ENCODE peak calls at places on chromosomes 13 and 19, in four cellular contexts. B, C, T and L are unnamed samples.

GRCh38 chr13:108182652-108183051 is 32.7 kb downstream of the LIG4 start:
- DNase-seq in B (no peak), C (no peak), T (no peak), L (no peak)

GRCh38 chr19:11373166-11373884 is 1.1 kb upstream of the SWSAP1 start:
- DNase-seq in B (no peak), C (no peak), T (no peak), L (no peak)

GRCh38 chr19:6023085-6023682 is 45.2 kb upstream of the RANBP3 start:
- DNase-seq in B (no peak), C (peak), T (no peak), L (no peak)

GRCh38 chr13:44815507-44816074 is 173.7 kb downstream of the NUFIP1 start:
- DNase-seq in B (no peak), C (no peak), T (no peak), L (no peak)

GRCh38 chr19:52095172-52096014 is at the start of gene ZNF841:
- DNase-seq in B (peak), C (peak), T (peak), L (peak)

GRCh38 chr19:47750752-47751151 is 5.4 kb downstream of the NOP53 start:
- DNase-seq in B (no peak), C (no peak), T (no peak), L (no peak)

GRCh38 chr19:50417138-50417849 is 1.4 kb upstream of the SPIB start:
- DNase-seq in B (no peak), C (peak), T (no peak), L (peak)

GRCh38 chr19:49338691-49339363 is 3.6 kb downstream of the CD37 start:
- DNase-seq in B (no peak), C (peak), T (peak), L (peak)

GRCh38 chr13:27130223-27131015 is 41.2 kb downstream of the USP12 start:
- DNase-seq in B (no peak), C (no peak), T (no peak), L (no peak)

GRCh38 chr13:37747071-37747612 is 122.4 kb downstream of the TRPC4 start:
- DNase-seq in B (no peak), C (no peak), T (no peak), L (no peak)

GRCh38 chr19:42436006-42436405 is 6.7 kb downstream of the CXCL17 start:
- DNase-seq in B (no peak), C (no peak), T (no peak), L (no peak)

GRCh38 chr19:48695743-48696352 is at the start of gene FUT2:
- DNase-seq in B (no peak), C (peak), T (no peak), L (no peak)

GRCh38 chr19:52991021-52991420 is 22.7 kb upstream of the ERVV-1 start:
- DNase-seq in B (no peak), C (no peak), T (no peak), L (no peak)

GRCh38 chr13:36850790-36851438 is 31.9 kb downstream of the RFXAP start:
- DNase-seq in B (no peak), C (no peak), T (no peak), L (no peak)

GRCh38 chr13:22357132-22357531 is 686.3 kb downstream of the FGF9 start:
- DNase-seq in B (no peak), C (no peak), T (no peak), L (no peak)

GRCh38 chr19:10760268-10760944 is 42.5 kb downstream of the DNM2 start:
- DNase-seq in B (no peak), C (no peak), T (no peak), L (peak)

GRCh38 chr13:33073338-33073737 is 57.1 kb downstream of the KL start:
- DNase-seq in B (no peak), C (no peak), T (no peak), L (no peak)

GRCh38 chr13:48532146-48532472 is 771 bp downstream of the RCBTB2 start:
- DNase-seq in B (no peak), C (no peak), T (no peak), L (no peak)

GRCh38 chr13:31951215-31951678 is 80.3 kb upstream of the FRY start:
- DNase-seq in B (peak), C (peak), T (no peak), L (peak)

GRCh38 chr13:30581582-30581981 is 36.1 kb upstream of the USPL1 start:
- DNase-seq in B (no peak), C (no peak), T (no peak), L (no peak)

GRCh38 chr19:34806976-34807860 is 34.2 kb upstream of the ZNF599 start:
- DNase-seq in B (no peak), C (no peak), T (no peak), L (no peak)

GRCh38 chr19:34804115-34804514 is 31.1 kb upstream of the ZNF599 start:
- DNase-seq in B (no peak), C (no peak), T (no peak), L (no peak)

DNA sequence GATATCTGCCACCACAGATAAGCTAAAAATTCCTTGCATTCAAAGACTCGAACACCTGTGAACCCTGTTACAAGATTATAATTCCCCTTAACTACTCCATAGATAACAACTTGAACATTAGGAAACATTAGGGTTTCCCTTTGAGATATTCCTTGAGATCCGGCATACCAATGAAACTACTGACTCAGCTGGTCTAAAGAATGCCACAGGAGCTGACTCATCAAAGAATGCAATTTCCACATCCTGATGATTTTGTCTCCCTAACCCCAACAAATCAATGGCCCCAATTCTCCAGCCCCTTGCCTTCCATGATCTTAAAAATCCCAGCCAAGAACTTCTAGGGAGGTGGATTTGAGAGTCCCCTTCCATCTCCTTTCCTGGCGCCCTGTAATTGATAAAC is 35.6 kb upstream of the ZNF599 start:
- DNase-seq in B (no peak), C (no peak), T (no peak), L (no peak)
- H3K4me3 ChIP-seq in B (no peak), C (no peak), T (no peak), L (no peak)

GRCh38 chr13:39894586-39894985 is 239.1 kb downstream of the COG6 start:
- DNase-seq in B (no peak), C (no peak), T (no peak), L (no peak)

GRCh38 chr13:39893808-39894207 is 238.3 kb downstream of the COG6 start:
- DNase-seq in B (no peak), C (no peak), T (no peak), L (no peak)

GRCh38 chr13:39895254-39895653 is 239.8 kb downstream of the COG6 start:
- DNase-seq in B (no peak), C (no peak), T (no peak), L (no peak)

GRCh38 chr13:39890537-39890936 is 235.1 kb downstream of the COG6 start:
- DNase-seq in B (no peak), C (no peak), T (no peak), L (no peak)

GRCh38 chr13:39892731-39893293 is 237.3 kb downstream of the COG6 start:
- DNase-seq in B (no peak), C (no peak), T (no peak), L (no peak)
- TF ChIP-seq CTCF in B (no peak), C (no peak), T (no peak), L (no peak)

DNA sequence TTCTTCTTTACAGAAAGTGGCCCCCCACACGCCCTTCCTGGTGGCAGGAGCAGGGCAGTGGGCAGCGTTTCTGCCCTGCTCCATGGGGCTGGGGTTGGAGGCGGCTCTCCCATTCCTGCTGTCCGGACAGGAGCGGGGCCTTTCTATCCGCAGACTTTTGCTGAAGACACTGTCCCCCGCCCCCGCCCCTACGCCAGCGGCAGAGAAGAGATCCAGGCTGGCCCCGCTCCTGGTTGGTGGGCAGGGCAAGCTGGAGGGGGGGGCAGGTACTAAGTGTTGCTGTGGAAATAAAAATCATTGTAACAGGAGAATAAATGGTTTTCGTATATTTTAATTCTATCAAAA is 81.7 kb downstream of the ZNF429 start:
- DNase-seq in B (no peak), C (no peak), T (no peak), L (no peak)
- H3K4me3 ChIP-seq in B (peak), C (peak), T (peak), L (no peak)

GRCh38 chr19:38044267-38045111 is 137.5 kb downstream of the SIPA1L3 start:
- DNase-seq in B (no peak), C (no peak), T (no peak), L (no peak)
- TF ChIP-seq CTCF in B (no peak), C (no peak), T (no peak), L (peak)

GRCh38 chr13:112893570-112894422 is 75.2 kb upstream of the MCF2L start:
- DNase-seq in B (no peak), C (peak), T (no peak), L (no peak)

GRCh38 chr13:112895521-112896465 is 73.2 kb upstream of the MCF2L start:
- DNase-seq in B (no peak), C (peak), T (no peak), L (no peak)

GRCh38 chr13:112892759-112893569 is 76.0 kb upstream of the MCF2L start:
- DNase-seq in B (no peak), C (peak), T (no peak), L (no peak)

GRCh38 chr13:112894673-112895481 is 74.1 kb upstream of the MCF2L start:
- DNase-seq in B (no peak), C (peak), T (no peak), L (no peak)

DNA sequence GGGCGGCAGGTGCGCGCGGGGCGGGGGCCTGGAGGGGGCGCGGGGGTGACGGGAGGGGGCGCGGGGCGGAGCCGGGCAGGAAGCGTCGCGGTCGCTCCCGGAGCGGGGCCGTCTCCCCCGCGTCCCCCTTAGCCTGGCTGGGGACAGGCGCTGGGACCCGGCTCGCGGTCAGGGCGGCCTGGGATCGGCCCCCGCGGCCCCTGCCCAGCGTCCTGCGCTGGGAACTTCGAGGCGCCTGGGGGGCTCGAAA is 74.7 kb upstream of the MCF2L start:
- DNase-seq in B (no peak), C (no peak), T (no peak), L (no peak)
- H3K4me3 ChIP-seq in B (peak), C (no peak), T (peak), L (peak)

GRCh38 chr13:63050287-63050686 is 1634.6 kb upstream of the PCDH20 start:
- DNase-seq in B (no peak), C (no peak), T (no peak), L (no peak)

GRCh38 chr13:63044617-63045016 is 1629.0 kb upstream of the PCDH20 start:
- DNase-seq in B (no peak), C (no peak), T (no peak), L (no peak)

GRCh38 chr13:63048648-63049047 is 1633.0 kb upstream of the PCDH20 start:
- DNase-seq in B (no peak), C (no peak), T (no peak), L (no peak)
- TF ChIP-seq CTCF in B (no peak), C (no peak), T (no peak), L (no peak)

GRCh38 chr13:46551410-46552301 is 1.3 kb upstream of the LRCH1 start:
- DNase-seq in B (no peak), C (peak), T (peak), L (no peak)
- H3K4me3 ChIP-seq in B (peak), C (no peak), T (peak), L (peak)

GRCh38 chr13:45925151-45925550 is 73.6 kb upstream of the SIAH3 start:
- DNase-seq in B (no peak), C (no peak), T (no peak), L (no peak)
- TF ChIP-seq CTCF in B (no peak), C (no peak), T (no peak), L (peak)

DNA sequence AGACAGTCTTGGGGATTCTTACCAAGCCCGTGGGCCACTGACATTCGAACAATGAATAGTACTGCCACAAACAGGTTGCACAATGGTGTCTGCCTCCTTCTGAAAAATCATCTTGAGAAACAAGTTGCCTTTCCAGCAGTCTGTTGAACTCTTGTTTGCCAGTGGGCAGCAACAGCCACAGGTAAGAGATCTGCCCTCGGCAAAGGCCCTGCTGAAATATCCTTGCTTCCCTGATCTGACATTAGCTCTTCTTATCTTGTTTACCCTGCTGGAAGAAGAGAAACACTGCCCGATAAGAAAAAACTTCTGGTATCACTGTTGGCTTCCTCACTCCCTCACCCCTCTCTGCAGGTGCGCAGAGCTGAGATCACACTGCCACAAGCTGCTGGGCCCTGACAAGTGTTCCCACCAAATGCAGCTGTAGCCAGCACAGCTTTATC is 2.0 kb downstream of the DOCK9 start:
- DNase-seq in B (no peak), C (no peak), T (no peak), L (no peak)
- H3K4me3 ChIP-seq in B (no peak), C (no peak), T (peak), L (no peak)